ENCODE peak calls at places on chromosomes 16 and 17, in seven cellular contexts. D, U, N, O, F, L and W are unnamed samples.
A peak's percentile ranks its signal among the peaks of the same experiment; 100 is the strongest.

GRCh38 chr16:28166394-28167208 is 45.2 kb downstream of the XPO6 start:
- DNase-seq in D (no peak), U (no peak), N (no peak), O (no peak), F (no peak), L (no peak), W (no peak)

GRCh38 chr17:39626671-39627169 is at the start of gene PPP1R1B:
- DNase-seq in D (no peak), U (no peak), N (no peak), O (no peak), F (peak; percentile 58), L (no peak), W (no peak)

GRCh38 chr17:31696184-31696602 is 162.9 kb downstream of the COPRS start:
- DNase-seq in D (no peak), U (no peak), N (peak; percentile 71), O (peak; percentile 95), F (peak; percentile 52), L (peak; percentile 74), W (peak; percentile 5)

GRCh38 chr16:67198238-67198734 is 645 bp upstream of the ELMO3 start:
- DNase-seq in D (no peak), U (peak; percentile 93), N (peak; percentile 67), O (peak; percentile 37), F (peak; percentile 78), L (no peak), W (no peak)

GRCh38 chr17:40490289-40490853 is 11.1 kb downstream of the TNS4 start:
- DNase-seq in D (no peak), U (no peak), N (peak; percentile 46), O (peak; percentile 90), F (peak; percentile 58), L (no peak), W (no peak)

GRCh38 chr17:77523562-77523961 is 382.8 kb downstream of the SEC14L1 start:
- DNase-seq in D (no peak), U (no peak), N (no peak), O (no peak), F (no peak), L (no peak), W (no peak)

GRCh38 chr17:27518750-27519521 is 62.7 kb downstream of the KSR1 start:
- DNase-seq in D (no peak), U (no peak), N (no peak), O (no peak), F (no peak), L (no peak), W (no peak)

GRCh38 chr16:79114759-79115158 is 485.8 kb downstream of the MAF start:
- DNase-seq in D (no peak), U (no peak), N (no peak), O (no peak), F (no peak), L (no peak), W (no peak)

DNA sequence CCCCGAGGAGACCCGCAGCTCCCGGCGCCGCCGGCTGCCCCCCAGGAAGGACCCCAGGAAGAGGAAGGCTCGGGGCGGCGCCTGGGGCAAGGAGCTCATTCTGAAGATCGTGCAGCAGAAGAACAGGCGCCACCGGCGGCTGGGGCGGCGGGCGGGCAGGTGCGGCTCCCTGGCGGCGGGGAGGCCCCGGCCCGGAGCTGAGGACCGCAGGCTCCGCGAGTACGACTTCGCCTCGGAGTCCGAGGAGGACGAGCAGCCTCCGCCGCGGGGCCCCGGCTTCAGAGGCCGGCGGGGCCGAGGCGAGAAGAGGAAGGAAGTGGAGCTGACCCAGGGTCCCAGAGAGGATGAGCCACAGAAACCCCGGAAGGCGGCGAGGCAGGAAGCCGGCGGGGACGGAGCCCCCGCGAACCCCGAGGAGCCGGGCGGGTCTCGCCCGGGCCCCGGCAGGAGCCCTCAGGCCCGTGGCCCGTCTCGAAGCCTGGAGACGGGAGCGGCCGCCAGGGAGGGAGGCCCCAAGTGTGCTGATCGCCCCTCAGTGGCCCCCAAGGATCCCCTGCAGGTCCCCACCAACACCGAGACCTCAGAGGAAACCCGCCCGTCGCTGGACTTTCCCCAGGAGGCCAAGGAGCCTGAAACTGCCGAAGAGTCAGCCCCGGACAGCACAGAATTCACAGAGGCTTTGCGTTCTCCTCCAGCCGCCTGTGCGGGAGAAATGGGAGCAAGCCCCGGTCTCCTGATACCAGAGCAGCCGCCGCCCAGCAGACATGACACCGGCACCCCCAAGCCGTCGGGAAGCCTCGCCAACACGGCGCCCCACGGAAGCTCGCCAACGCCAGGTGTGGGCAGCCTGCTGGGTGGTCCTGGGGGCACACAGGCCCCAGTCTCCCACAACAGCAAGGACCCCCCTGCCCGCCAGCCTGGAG is 22.3 kb upstream of the ZFPM1 start:
- DNase-seq in D (no peak), U (no peak), N (no peak), O (peak; percentile 42), F (peak; percentile 39), L (no peak), W (no peak)
- H3K4me3 ChIP-seq in D (no peak overlapping the region), U (no peak overlapping the region), N (no peak overlapping the region), O (no peak overlapping the region), F (peak overlapping the region; percentile 59), L (peak overlapping the region; percentile 62), W (peak overlapping the region; percentile 17)

DNA sequence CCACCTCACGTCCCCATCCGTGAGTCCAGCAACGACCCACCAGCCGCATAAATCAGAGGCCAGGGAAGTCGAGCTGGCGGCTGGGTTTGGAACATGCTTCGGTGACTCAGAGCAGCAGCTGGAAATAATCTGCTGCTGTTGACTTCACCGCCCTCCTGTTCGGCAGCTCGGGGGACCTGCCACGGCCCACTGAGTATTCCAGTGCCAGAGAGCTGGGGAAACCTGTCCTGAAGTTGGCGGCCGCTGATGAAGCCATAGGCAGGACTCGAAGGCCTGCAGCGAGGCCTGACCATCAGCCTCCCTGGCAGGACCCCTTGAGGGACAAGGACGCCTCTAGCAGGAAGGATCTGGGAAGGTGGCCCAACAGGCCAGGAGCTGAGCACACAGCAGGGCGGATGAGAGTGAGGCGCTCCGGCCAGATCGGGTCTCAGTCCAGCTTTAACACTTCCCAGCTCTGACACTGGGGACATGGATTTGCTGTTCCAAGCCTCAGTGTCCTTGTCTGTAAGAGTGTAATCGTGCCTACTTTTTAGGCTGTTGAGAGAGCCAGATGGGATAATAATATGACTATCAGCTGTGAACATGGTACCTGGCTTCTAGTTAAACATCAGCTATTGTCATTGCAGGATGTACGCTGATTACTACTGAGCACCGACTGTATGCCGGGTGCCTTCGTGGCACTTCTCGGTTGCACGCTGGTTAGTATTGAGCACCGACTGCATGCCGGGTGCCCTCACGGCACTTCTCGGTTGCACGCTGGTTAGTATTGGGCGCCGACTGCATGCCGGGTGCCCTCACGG is 50.4 kb upstream of the CIBAR2 start:
- DNase-seq in D (no peak), U (no peak), N (no peak), O (peak; percentile 83), F (peak; percentile 48), L (no peak), W (no peak)
- H3K4me1 ChIP-seq in D (no peaks in the 10 kb centered on the region), U (peaks cover 5% of the 10 kb centered on the region), N (peaks cover 36% of the 10 kb centered on the region), O (peaks cover 23% of the 10 kb centered on the region), F (peaks cover 58% of the 10 kb centered on the region), L (peaks cover 26% of the 10 kb centered on the region), W (peaks cover 9% of the 10 kb centered on the region)

GRCh38 chr17:80856863-80857488 is 134.7 kb upstream of the CHMP6 start:
- DNase-seq in D (no peak), U (no peak), N (no peak), O (no peak), F (no peak), L (no peak), W (no peak)

GRCh38 chr17:80857721-80858171 is 133.9 kb upstream of the CHMP6 start:
- DNase-seq in D (no peak), U (no peak), N (no peak), O (no peak), F (no peak), L (no peak), W (no peak)

GRCh38 chr17:80855196-80855967 is 136.3 kb upstream of the CHMP6 start:
- DNase-seq in D (no peak), U (no peak), N (no peak), O (no peak), F (peak; percentile 5), L (no peak), W (no peak)

GRCh38 chr17:80854220-80854619 is 137.4 kb upstream of the CHMP6 start:
- DNase-seq in D (no peak), U (no peak), N (no peak), O (no peak), F (no peak), L (no peak), W (no peak)

DNA sequence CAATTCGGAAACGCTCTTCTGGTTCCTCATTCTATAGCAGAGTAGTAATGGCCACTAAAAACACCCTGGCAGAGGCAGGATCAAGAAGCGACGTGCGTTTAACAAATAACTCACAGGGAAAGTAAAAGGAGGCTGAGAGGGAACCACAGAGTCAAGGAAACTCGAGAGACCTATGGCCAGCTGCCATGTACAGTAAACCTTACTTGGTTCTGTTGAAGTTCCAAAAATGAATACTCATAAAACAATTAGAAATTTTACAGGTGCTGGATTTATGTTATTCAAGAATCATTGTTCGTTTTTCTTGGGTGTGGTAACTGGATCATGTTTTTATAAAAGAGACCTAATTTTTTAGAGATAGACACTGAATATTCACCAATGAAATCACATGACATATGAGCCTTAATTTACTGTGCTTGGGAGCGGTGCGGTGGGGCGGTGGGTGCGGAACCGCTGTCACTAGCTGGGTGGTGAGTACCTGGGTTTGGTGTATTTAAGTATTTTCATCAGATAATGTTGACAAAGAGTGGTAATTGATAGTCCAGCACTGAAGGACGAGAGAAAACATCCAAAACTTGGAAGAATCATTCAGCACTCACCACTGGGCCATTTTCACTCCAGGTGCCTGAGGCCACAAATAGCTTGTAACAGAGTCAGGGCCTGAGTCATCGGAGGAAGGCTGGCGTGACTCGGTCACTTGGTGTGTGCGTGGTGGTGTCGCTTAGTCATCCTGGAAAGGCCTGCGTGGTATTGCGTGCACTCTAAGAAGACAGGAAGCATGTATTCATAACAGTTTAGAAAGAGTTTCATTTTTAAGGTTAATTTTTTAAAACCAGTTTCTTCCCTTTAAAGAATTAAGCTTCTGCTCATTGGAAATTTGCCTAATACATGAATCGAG is 135.4 kb upstream of the CHMP6 start:
- DNase-seq in D (peak; percentile 44), U (peak; percentile 96), N (no peak), O (peak; percentile 89), F (peak; percentile 46), L (no peak), W (no peak)
- H3K4me3 ChIP-seq in D (peak overlapping the region; percentile 34), U (no peak overlapping the region), N (no peak overlapping the region), O (no peak overlapping the region), F (no peak overlapping the region), L (no peak overlapping the region), W (no peak overlapping the region)

GRCh38 chr17:50540485-50541401 is 6.2 kb upstream of the SPATA20 start:
- DNase-seq in D (no peak), U (no peak), N (no peak), O (no peak), F (no peak), L (no peak), W (no peak)

GRCh38 chr17:50537721-50538548 is 5.4 kb downstream of the EPN3 start:
- DNase-seq in D (no peak), U (no peak), N (no peak), O (no peak), F (no peak), L (no peak), W (no peak)

GRCh38 chr17:50541402-50541915 is 5.5 kb upstream of the SPATA20 start:
- DNase-seq in D (no peak), U (no peak), N (no peak), O (no peak), F (no peak), L (no peak), W (no peak)

GRCh38 chr17:50538549-50539410 is 6.2 kb downstream of the EPN3 start:
- DNase-seq in D (no peak), U (no peak), N (no peak), O (no peak), F (peak; percentile 47), L (no peak), W (no peak)

DNA sequence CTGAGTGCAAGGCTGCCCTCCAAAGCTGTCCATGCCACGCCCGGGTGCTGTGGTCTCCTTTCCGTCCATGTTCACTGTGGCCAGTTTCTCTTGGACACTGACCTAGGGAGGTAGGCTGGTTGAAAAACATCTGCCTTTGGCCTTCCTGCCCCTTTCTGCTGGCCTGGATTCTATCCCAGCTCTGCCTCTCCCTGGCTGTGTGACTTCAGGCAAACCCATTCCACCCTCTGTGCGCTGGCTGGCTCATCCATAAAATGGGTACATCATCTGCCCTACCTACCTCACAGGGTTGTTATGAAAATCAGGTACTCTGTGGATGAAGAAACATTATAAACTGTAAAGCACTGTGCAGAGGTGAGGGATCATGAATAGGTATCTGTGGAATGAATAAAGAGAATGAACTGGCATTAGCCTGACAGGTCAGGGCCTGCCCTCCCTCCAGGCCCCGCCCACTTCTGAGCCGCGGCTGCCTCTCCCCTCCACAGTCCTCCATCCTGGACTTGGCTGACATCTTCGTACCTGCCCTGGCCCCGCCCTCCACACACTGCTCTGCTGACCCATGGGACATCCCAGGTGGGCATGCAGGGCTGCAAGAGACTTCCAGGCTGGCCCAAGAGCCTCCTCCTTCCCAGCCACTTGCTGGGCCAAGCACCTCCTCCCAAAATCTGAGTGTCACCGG is 7.1 kb upstream of the SPATA20 start:
- DNase-seq in D (no peak), U (no peak), N (peak; percentile 60), O (no peak), F (peak; percentile 76), L (no peak), W (no peak)
- H3K4me1 ChIP-seq in D (peaks cover 16% of the 10 kb centered on the region), U (peaks cover 41% of the 10 kb centered on the region), N (peaks cover 84% of the 10 kb centered on the region), O (peaks cover 12% of the 10 kb centered on the region), F (peaks cover 56% of the 10 kb centered on the region), L (peaks cover 22% of the 10 kb centered on the region), W (peaks cover 3% of the 10 kb centered on the region)